ENCODE peak calls at places on chromosomes 4 and X, in seven cellular contexts. K is fibroblast of mammary gland, R is Peyer's patch, C is left ventricle myocardium inferior, W is endodermal cell, E is body of pancreas, N is choroid plexus epithelial cell. P is an unnamed sample.

GRCh38 chr4:123866796-123867195 is 470.2 kb downstream of the SPRY1 start:
- DNase-seq in K (no peak), R (no peak), C (no peak), W (no peak), E (no peak), N (no peak), P (no peak)

GRCh38 chr4:128812360-128812958 is 3.0 kb downstream of the JADE1 start:
- DNase-seq in K (peak), R (peak), C (no peak), W (peak), E (peak), N (peak), P (peak)

GRCh38 chr4:82721819-82722423 is 76.7 kb downstream of the SCD5 start:
- DNase-seq in K (no peak), R (peak), C (peak), W (no peak), E (peak), N (peak), P (peak)

GRCh38 chr4:139639654-139640053 is 26.0 kb upstream of the MGST2 start:
- DNase-seq in K (no peak), R (no peak), C (no peak), W (no peak), E (no peak), N (no peak), P (no peak)

GRCh38 chrX:477441-478012 is 90.8 kb upstream of the PPP2R3B start:
- DNase-seq in K (no peak), R (no peak), C (no peak), W (no peak), E (no peak), N (no peak), P (no peak)

GRCh38 chr4:151675366-151676060 is 85.3 kb downstream of the GATB start:
- DNase-seq in K (peak), R (no peak), C (no peak), W (no peak), E (no peak), N (no peak), P (no peak)

GRCh38 chrX:103941201-103941975 is 21.0 kb upstream of the TMSB15B start:
- DNase-seq in K (peak), R (no peak), C (no peak), W (no peak), E (no peak), N (peak), P (peak)

GRCh38 chr4:77100234-77100633 is 24.4 kb upstream of the CCNI start:
- DNase-seq in K (no peak), R (no peak), C (no peak), W (no peak), E (no peak), N (peak), P (no peak)

GRCh38 chrX:13868481-13869040 is 51.7 kb upstream of the GPM6B start:
- DNase-seq in K (peak), R (no peak), C (no peak), W (no peak), E (no peak), N (peak), P (peak)

GRCh38 chrX:54157561-54157960 is 25.5 kb downstream of the FAM120C start:
- DNase-seq in K (peak), R (no peak), C (no peak), W (no peak), E (no peak), N (no peak), P (no peak)

GRCh38 chr4:13626492-13627184 is 887 bp downstream of the BOD1L1 start:
- DNase-seq in K (no peak), R (no peak), C (no peak), W (no peak), E (no peak), N (peak), P (no peak)

GRCh38 chr4:154304679-154305078 is 186.9 kb downstream of the DCHS2 start:
- DNase-seq in K (no peak), R (no peak), C (no peak), W (no peak), E (no peak), N (no peak), P (no peak)

DNA sequence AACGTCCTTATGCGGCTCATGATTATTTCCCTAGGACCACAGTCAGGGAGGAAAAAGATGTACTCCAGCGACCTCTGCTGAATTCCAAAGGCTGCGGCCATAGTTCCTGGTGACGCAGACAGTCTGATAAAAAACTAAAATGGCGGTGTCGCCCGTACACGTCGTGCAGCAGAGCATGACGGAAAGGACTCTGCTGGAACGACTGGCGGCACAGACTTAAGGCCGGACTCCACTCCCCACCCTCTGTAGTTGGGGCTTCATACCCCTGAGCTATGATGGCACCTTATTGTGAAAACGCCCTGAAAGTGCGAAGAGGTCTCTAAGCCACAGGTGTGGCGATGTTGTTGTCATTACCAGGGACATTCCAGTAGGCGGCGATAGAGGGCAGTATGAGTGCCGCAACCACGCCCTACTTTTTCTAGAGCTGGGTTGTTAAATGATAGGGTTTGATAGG is 90.0 kb upstream of the EDA2R start:
- DNase-seq in K (peak), R (peak), C (peak), W (peak), E (peak), N (peak), P (peak)
- H3K4me3 ChIP-seq in K (peak), R (peak), C (peak), W (peak), E (no peak), N (peak), P (peak)

GRCh38 chr4:71113294-71113693 is 119.8 kb downstream of the DCK start:
- DNase-seq in K (no peak), R (peak), C (no peak), W (peak), E (peak), N (no peak), P (no peak)
- TF ChIP-seq CTCF in K (peak), R (no peak), C (no peak), W (peak), E (peak), N (peak), P (no peak)

GRCh38 chr4:88628746-88629145 is 36.5 kb downstream of the HERC3 start:
- DNase-seq in K (no peak), R (no peak), C (no peak), W (no peak), E (no peak), N (no peak), P (no peak)
- H3K4me3 ChIP-seq in K (no peak), R (no peak), C (no peak), W (no peak), E (no peak), N (no peak), P (no peak)

GRCh38 chrX:101595739-101596419 is 21.9 kb downstream of the ARMCX6 start:
- DNase-seq in K (peak), R (no peak), C (no peak), W (peak), E (peak), N (peak), P (peak)
- TF ChIP-seq CTCF in K (peak), R (no peak), C (peak), W (peak), E (peak), N (peak), P (peak)

GRCh38 chr4:147157860-147158701 is 212.4 kb upstream of the TTC29 start:
- DNase-seq in K (peak), R (no peak), C (peak), W (peak), E (peak), N (peak), P (peak)
- H3K4me3 ChIP-seq in K (peak), R (peak), C (peak), W (peak), E (no peak), N (peak), P (peak)

GRCh38 chrX:115949900-115950822 is 220.4 kb upstream of the AGTR2 start:
- DNase-seq in K (no peak), R (peak), C (no peak), W (peak), E (peak), N (no peak), P (no peak)
- TF ChIP-seq CTCF in K (no peak), R (no peak), C (no peak), W (peak), E (no peak), N (no peak), P (no peak)